ENCODE peak calls at places on chromosomes 7 and 10, in five cellular contexts. Y is CD8-positive, alpha-beta memory T cell; D is heart left ventricle; W is prostate gland; P is ascending aorta. K is an unnamed sample.

GRCh38 chr10:95697429-95697828 is 3.7 kb upstream of the TCTN3 start:
- DNase-seq in Y (no peak), D (no peak), W (no peak), P (no peak), K (no peak)

GRCh38 chr10:25999295-25999981 is 65.4 kb downstream of the MYO3A start:
- DNase-seq in Y (no peak), D (no peak), W (no peak), P (no peak), K (no peak)

GRCh38 chr7:144907577-144907976 is 71.7 kb upstream of the TPK1 start:
- DNase-seq in Y (no peak), D (no peak), W (no peak), P (no peak), K (no peak)

GRCh38 chr7:98472391-98473002 is 71.6 kb upstream of the BAIAP2L1 start:
- DNase-seq in Y (no peak), D (no peak), W (no peak), P (no peak), K (no peak)

GRCh38 chr7:133358728-133359127 is 105.8 kb downstream of the EXOC4 start:
- DNase-seq in Y (no peak), D (no peak), W (no peak), P (no peak), K (no peak)

GRCh38 chr7:76394962-76395361 is 14.5 kb downstream of the SSC4D start:
- DNase-seq in Y (no peak), D (no peak), W (no peak), P (no peak), K (no peak)

GRCh38 chr7:114217026-114217425 is 197.6 kb upstream of the FOXP2 start:
- DNase-seq in Y (no peak), D (no peak), W (no peak), P (no peak), K (no peak)

GRCh38 chr10:102120987-102121738 is 995 bp upstream of the LDB1 start:
- DNase-seq in Y (peak), D (no peak), W (peak), P (peak), K (no peak)

GRCh38 chr7:95693551-95694333 is 78.6 kb upstream of the DYNC1I1 start:
- DNase-seq in Y (no peak), D (no peak), W (no peak), P (no peak), K (no peak)

DNA sequence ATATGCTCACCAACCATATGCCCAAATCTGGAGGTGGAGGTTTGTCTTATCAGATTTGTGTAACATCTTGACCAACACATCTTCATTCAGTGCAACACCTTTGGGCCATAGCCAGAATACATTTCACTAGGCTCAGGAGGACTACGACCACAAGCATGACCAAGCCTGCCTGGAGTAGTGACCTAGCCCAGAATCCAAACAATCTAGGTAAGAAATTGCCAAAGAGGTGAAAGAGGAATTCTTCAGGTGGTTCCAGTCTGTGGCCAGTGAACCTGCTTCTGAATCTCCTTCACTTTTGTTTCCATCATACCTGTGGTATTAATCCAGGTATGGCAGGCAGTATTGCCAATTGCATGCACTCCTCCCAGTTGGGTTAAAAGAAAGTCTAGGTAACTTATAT is 112.8 kb upstream of the RAB18 start:
- DNase-seq in Y (no peak), D (no peak), W (no peak), P (no peak), K (no peak)
- H3K27ac ChIP-seq in Y (no peak), D (no peak), W (no peak), P (no peak), K (no peak)

GRCh38 chr10:73999703-74000102 is 1.8 kb downstream of the VCL start:
- DNase-seq in Y (no peak), D (no peak), W (peak), P (no peak), K (no peak)
- H3K27ac ChIP-seq in Y (peak), D (peak), W (peak), P (peak), K (no peak)

DNA sequence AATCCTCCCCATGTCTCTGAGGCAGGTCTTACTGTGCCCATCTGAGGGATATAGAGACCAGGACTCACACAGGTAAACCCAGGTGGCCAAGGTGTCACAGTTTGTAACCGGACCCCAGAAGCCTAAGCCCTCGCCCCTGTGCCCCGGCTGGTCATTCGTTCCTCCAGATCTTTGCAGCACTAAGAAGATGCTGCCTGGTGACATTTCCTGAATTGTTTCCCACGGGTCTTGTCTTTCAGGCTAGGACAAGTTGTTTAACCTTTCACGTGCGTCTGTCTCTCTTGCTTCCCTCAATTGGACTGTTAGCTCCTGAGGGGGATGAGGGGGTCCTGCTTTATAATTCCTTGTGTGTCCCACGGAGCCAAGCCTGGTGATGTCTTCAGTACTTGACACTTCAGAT is 158.0 kb downstream of the KCNMA1 start:
- DNase-seq in Y (no peak), D (no peak), W (no peak), P (no peak), K (no peak)
- H3K27ac ChIP-seq in Y (no peak), D (no peak), W (no peak), P (no peak), K (no peak)

DNA sequence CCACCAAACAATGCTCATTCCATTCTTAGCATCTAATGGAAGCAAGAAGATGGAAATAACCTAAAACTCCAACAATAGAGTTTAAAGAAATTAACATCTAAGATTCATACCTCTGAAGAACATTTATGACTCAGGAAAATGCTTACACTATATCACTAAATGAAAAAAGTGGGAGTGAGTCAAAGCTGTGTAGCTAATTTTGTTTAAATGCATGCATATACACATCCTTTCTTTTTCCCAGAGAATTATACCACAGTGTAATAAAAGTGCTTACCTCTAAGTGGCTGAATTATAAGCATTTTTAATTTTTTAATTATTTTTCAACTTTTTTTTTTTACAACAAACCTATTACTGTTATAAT is 44.3 kb downstream of the CCDC71L start:
- DNase-seq in Y (no peak), D (no peak), W (no peak), P (no peak), K (no peak)
- H3K27ac ChIP-seq in Y (no peak), D (no peak), W (no peak), P (no peak), K (no peak)

GRCh38 chr7:29332875-29333482 is 138.4 kb downstream of the CHN2 start:
- DNase-seq in Y (no peak), D (no peak), W (no peak), P (no peak), K (no peak)

GRCh38 chr7:29332027-29332806 is 137.6 kb downstream of the CHN2 start:
- DNase-seq in Y (no peak), D (no peak), W (no peak), P (no peak), K (no peak)

GRCh38 chr7:29337628-29338116 is 143.1 kb downstream of the CHN2 start:
- DNase-seq in Y (peak), D (no peak), W (no peak), P (no peak), K (no peak)

GRCh38 chr7:29336851-29337627 is 142.5 kb downstream of the CHN2 start:
- DNase-seq in Y (peak), D (no peak), W (peak), P (no peak), K (no peak)

GRCh38 chr7:29335188-29336083 is 140.9 kb downstream of the CHN2 start:
- DNase-seq in Y (no peak), D (no peak), W (no peak), P (no peak), K (no peak)
- H3K27ac ChIP-seq in Y (no peak), D (no peak), W (no peak), P (no peak), K (no peak)

GRCh38 chr10:13400196-13400965 is 52.3 kb upstream of the SEPHS1 start:
- DNase-seq in Y (no peak), D (no peak), W (no peak), P (no peak), K (no peak)

GRCh38 chr10:13401142-13401541 is 53.0 kb upstream of the SEPHS1 start:
- DNase-seq in Y (no peak), D (no peak), W (no peak), P (no peak), K (no peak)

GRCh38 chr10:13404305-13404759 is 56.2 kb upstream of the SEPHS1 start:
- DNase-seq in Y (no peak), D (no peak), W (no peak), P (no peak), K (no peak)

GRCh38 chr10:13402016-13402415 is 53.9 kb upstream of the SEPHS1 start:
- DNase-seq in Y (no peak), D (no peak), W (no peak), P (no peak), K (no peak)

GRCh38 chr10:13404791-13405190 is 56.7 kb upstream of the SEPHS1 start:
- DNase-seq in Y (no peak), D (no peak), W (no peak), P (no peak), K (no peak)
- H3K27ac ChIP-seq in Y (no peak), D (no peak), W (no peak), P (no peak), K (no peak)

GRCh38 chr7:861222-861621 is 15.1 kb upstream of the GET4 start:
- DNase-seq in Y (no peak), D (no peak), W (no peak), P (no peak), K (no peak)
- H3K27ac ChIP-seq in Y (no peak), D (no peak), W (no peak), P (no peak), K (no peak)

K was measured in naive thymus-derived CD4-positive, alpha-beta T cell.